ENCODE peak calls at places on chromosomes 4 and X, in four cellular contexts. A is cardiac muscle cell; V is activated naive CD8-positive, alpha-beta T cell treated with anti-CD3 and anti-CD28 coated beads for 36 hours; U is AG09319. Z is an unnamed sample.
A peak's percentile ranks its signal among the peaks of the same experiment; 100 is the strongest.

GRCh38 chr4:17010426-17011087 is 112.1 kb upstream of the LDB2 start:
- DNase-seq in A (no peak), V (no peak), U (no peak), Z (peak; percentile 65)

GRCh38 chrX:2867191-2867590 is 38.5 kb downstream of the GYG2 start:
- DNase-seq in A (no peak), V (no peak), U (no peak), Z (no peak)

GRCh38 chr4:139084425-139085093 is 69.0 kb downstream of the NOCT start:
- DNase-seq in A (peak; percentile 92), V (no peak), U (no peak), Z (no peak)

GRCh38 chr4:1381181-1381621 is 25.0 kb downstream of the NKX1-1 start:
- DNase-seq in A (no peak), V (no peak), U (no peak), Z (no peak)

GRCh38 chrX:38806054-38806389 is 4.8 kb downstream of the MID1IP1 start:
- DNase-seq in A (peak; percentile 28), V (no peak), U (no peak), Z (no peak)

GRCh38 chrX:150450519-150451177 is 87.5 kb downstream of the MAMLD1 start:
- DNase-seq in A (no peak), V (peak; percentile 2), U (no peak), Z (no peak)

GRCh38 chr4:37453361-37454262 is 209.1 kb downstream of the NWD2 start:
- DNase-seq in A (peak; percentile 86), V (peak; percentile 70), U (no peak), Z (peak; percentile 55)

GRCh38 chr4:55925235-55925634 is 23.5 kb upstream of the CEP135 start:
- DNase-seq in A (no peak), V (no peak), U (no peak), Z (no peak)

GRCh38 chrX:71550578-71550977 is 17.7 kb downstream of the OGT start:
- DNase-seq in A (no peak), V (no peak), U (no peak), Z (no peak)

GRCh38 chr4:104909376-104909775 is 237.3 kb upstream of the TET2 start:
- DNase-seq in A (no peak), V (no peak), U (no peak), Z (no peak)

GRCh38 chrX:38859602-38860001 is 58.3 kb downstream of the MID1IP1 start:
- DNase-seq in A (no peak), V (no peak), U (no peak), Z (no peak)

GRCh38 chrX:4622768-4623167 is 909.3 kb upstream of the PRKX start:
- DNase-seq in A (no peak), V (no peak), U (no peak), Z (no peak)

GRCh38 chrX:113675278-113675677 is 834.6 kb upstream of the AMOT start:
- DNase-seq in A (no peak), V (no peak), U (no peak), Z (no peak)

GRCh38 chr4:176611351-176611750 is 181.4 kb downstream of the VEGFC start:
- DNase-seq in A (no peak), V (no peak), U (no peak), Z (no peak)

GRCh38 chr4:74316397-74316796 is 8.1 kb downstream of the EPGN start:
- DNase-seq in A (no peak), V (no peak), U (no peak), Z (no peak)

GRCh38 chr4:92317047-92317446 is 13.3 kb downstream of the GRID2 start:
- DNase-seq in A (no peak), V (no peak), U (no peak), Z (no peak)

GRCh38 chr4:189267312-189267965 is 673.2 kb upstream of the FRG1 start:
- DNase-seq in A (no peak), V (no peak), U (no peak), Z (no peak)

GRCh38 chr4:2598661-2599654 is 62.5 kb downstream of the FAM193A start:
- DNase-seq in A (no peak), V (no peak), U (no peak), Z (peak; percentile 34)

GRCh38 chr4:183920512-183920911 is 15.4 kb downstream of the STOX2 start:
- DNase-seq in A (no peak), V (no peak), U (no peak), Z (no peak)

GRCh38 chr4:89563431-89563830 is 255.8 kb upstream of the GPRIN3 start:
- DNase-seq in A (no peak), V (no peak), U (no peak), Z (no peak)

GRCh38 chr4:99390060-99390459 is 37.5 kb upstream of the ADH1C start:
- DNase-seq in A (no peak), V (no peak), U (no peak), Z (no peak)

Z was measured in MM.1S.